ENCODE peak calls at places on chromosomes 16 and 17, in five cellular contexts. K, S, C, O and U are unnamed samples.

GRCh38 chr17:8753976-8754440 is 4.3 kb downstream of the SPDYE4 start:
- DNase-seq in C (no peak), K (peak), O (no peak), S (no peak), U (no peak)

GRCh38 chr17:81851423-81851822 is 8.9 kb downstream of the P4HB start:
- DNase-seq in O (no peak), C (no peak), K (no peak), S (no peak), U (no peak)

GRCh38 chr17:80819422-80820164 is 172.0 kb upstream of the CHMP6 start:
- DNase-seq in O (no peak), C (no peak), S (no peak), K (no peak), U (no peak)

GRCh38 chr16:15511759-15512487 is 77.5 kb downstream of the BMERB1 start:
- DNase-seq in K (no peak), C (no peak), S (no peak), O (no peak), U (no peak)

GRCh38 chr16:19765860-19766553 is 47.9 kb downstream of the IQCK start:
- DNase-seq in O (no peak), K (no peak), S (no peak), C (no peak), U (peak)

GRCh38 chr16:89324056-89325010 is 106.8 kb downstream of the ZNF778 start:
- DNase-seq in C (no peak), S (peak), K (peak), O (peak), U (no peak)

GRCh38 chr16:82643936-82644630 is 17.3 kb downstream of the CDH13 start:
- DNase-seq in C (no peak), O (no peak), S (no peak), K (no peak), U (no peak)

GRCh38 chr17:69404398-69404797 is 10.1 kb upstream of the MAP2K6 start:
- DNase-seq in O (no peak), C (no peak), S (no peak), K (no peak), U (no peak)

GRCh38 chr17:5838661-5839300 is 231.4 kb upstream of the WSCD1 start:
- DNase-seq in K (no peak), C (no peak), S (no peak), O (no peak), U (no peak)

GRCh38 chr17:5418858-5419355 is 555 bp downstream of the NUP88 start:
- DNase-seq in O (peak), C (no peak), S (peak), K (peak), U (no peak)

GRCh38 chr17:1752425-1752941 is 9.4 kb upstream of the SERPINF1 start:
- DNase-seq in S (no peak), C (no peak), K (peak), O (no peak), U (no peak)

GRCh38 chr17:4956493-4957061 is 5.7 kb downstream of the ENO3 start:
- DNase-seq in K (no peak), S (no peak), O (no peak), C (no peak), U (no peak)

GRCh38 chr16:12700161-12700560 is 103.5 kb downstream of the CPPED1 start:
- DNase-seq in O (no peak), S (no peak), C (no peak), K (no peak), U (no peak)